ENCODE peak calls at places on chromosome 21, in eight cellular contexts. One of them, this sample, is unnamed. For H3K27me3, the result is how much of the 10 kb centered on the place peaks cover.

GRCh38 chr21:37724201-37724600 is 192.1 kb downstream of the KCNJ6 start:
- DNase-seq in brain microvascular endothelial cell: no peak
- DNase-seq in heart left ventricle: no peak
- DNase-seq in CD4-positive, alpha-beta memory T cell: no peak
- DNase-seq in H9: no peak
- DNase-seq in CD8-positive, alpha-beta memory T cell: no peak
- DNase-seq in AG04450: no peak
- DNase-seq in left ventricle myocardium inferior: no peak
- DNase-seq in this sample: no peak

GRCh38 chr21:45950740-45951515 is 30.6 kb upstream of the COL6A1 start:
- DNase-seq in AG04450: no peak
- DNase-seq in CD8-positive, alpha-beta memory T cell: no peak
- DNase-seq in H9: no peak
- DNase-seq in brain microvascular endothelial cell: peak
- DNase-seq in CD4-positive, alpha-beta memory T cell: no peak
- DNase-seq in left ventricle myocardium inferior: peak
- DNase-seq in heart left ventricle: peak
- DNase-seq in this sample: no peak

GRCh38 chr21:46114963-46115362 is 17.1 kb downstream of the COL6A2 start:
- DNase-seq in brain microvascular endothelial cell: no peak
- DNase-seq in AG04450: no peak
- DNase-seq in left ventricle myocardium inferior: peak
- DNase-seq in CD8-positive, alpha-beta memory T cell: no peak
- DNase-seq in CD4-positive, alpha-beta memory T cell: no peak
- DNase-seq in heart left ventricle: peak
- DNase-seq in H9: no peak
- DNase-seq in this sample: peak

GRCh38 chr21:33383056-33383888 is 19.9 kb upstream of the IFNGR2 start:
- DNase-seq in CD4-positive, alpha-beta memory T cell: peak
- DNase-seq in AG04450: no peak
- DNase-seq in heart left ventricle: peak
- DNase-seq in brain microvascular endothelial cell: peak
- DNase-seq in left ventricle myocardium inferior: peak
- DNase-seq in H9: peak
- DNase-seq in CD8-positive, alpha-beta memory T cell: peak
- DNase-seq in this sample: peak

GRCh38 chr21:34871026-34871908 is 177.8 kb downstream of the RUNX1 start:
- DNase-seq in CD8-positive, alpha-beta memory T cell: no peak
- DNase-seq in AG04450: no peak
- DNase-seq in heart left ventricle: no peak
- DNase-seq in H9: no peak
- DNase-seq in brain microvascular endothelial cell: no peak
- DNase-seq in left ventricle myocardium inferior: no peak
- DNase-seq in CD4-positive, alpha-beta memory T cell: no peak
- DNase-seq in this sample: no peak

GRCh38 chr21:17911628-17912027 is 92.5 kb upstream of the C21orf91 start:
- DNase-seq in H9: no peak
- DNase-seq in heart left ventricle: no peak
- DNase-seq in CD8-positive, alpha-beta memory T cell: no peak
- DNase-seq in CD4-positive, alpha-beta memory T cell: no peak
- DNase-seq in AG04450: no peak
- DNase-seq in brain microvascular endothelial cell: peak
- DNase-seq in left ventricle myocardium inferior: no peak
- DNase-seq in this sample: no peak

GRCh38 chr21:35342440-35342839 is 293.3 kb upstream of the RUNX1 start:
- DNase-seq in brain microvascular endothelial cell: no peak
- DNase-seq in H9: no peak
- DNase-seq in heart left ventricle: no peak
- DNase-seq in AG04450: no peak
- DNase-seq in CD4-positive, alpha-beta memory T cell: no peak
- DNase-seq in CD8-positive, alpha-beta memory T cell: no peak
- DNase-seq in left ventricle myocardium inferior: no peak
- DNase-seq in this sample: no peak

GRCh38 chr21:33199516-33200217 is 30.1 kb upstream of the IFNAR2 start:
- DNase-seq in AG04450: peak
- DNase-seq in CD4-positive, alpha-beta memory T cell: peak
- DNase-seq in heart left ventricle: peak
- DNase-seq in CD8-positive, alpha-beta memory T cell: peak
- DNase-seq in brain microvascular endothelial cell: peak
- DNase-seq in left ventricle myocardium inferior: peak
- DNase-seq in H9: peak
- DNase-seq in this sample: no peak

GRCh38 chr21:39345440-39345839 is 3.4 kb downstream of the HMGN1 start:
- DNase-seq in brain microvascular endothelial cell: no peak
- DNase-seq in left ventricle myocardium inferior: no peak
- DNase-seq in AG04450: no peak
- DNase-seq in CD8-positive, alpha-beta memory T cell: no peak
- DNase-seq in CD4-positive, alpha-beta memory T cell: no peak
- DNase-seq in heart left ventricle: no peak
- DNase-seq in H9: no peak
- DNase-seq in this sample: no peak

GRCh38 chr21:40176732-40177131 is 309.5 kb downstream of the PCP4 start:
- DNase-seq in CD8-positive, alpha-beta memory T cell: no peak
- DNase-seq in left ventricle myocardium inferior: no peak
- DNase-seq in brain microvascular endothelial cell: no peak
- DNase-seq in heart left ventricle: no peak
- DNase-seq in AG04450: no peak
- DNase-seq in H9: no peak
- DNase-seq in CD4-positive, alpha-beta memory T cell: no peak
- DNase-seq in this sample: no peak

GRCh38 chr21:45979651-45980050 is 1.9 kb upstream of the COL6A1 start:
- DNase-seq in H9: no peak
- DNase-seq in heart left ventricle: peak
- DNase-seq in AG04450: no peak
- DNase-seq in CD8-positive, alpha-beta memory T cell: no peak
- DNase-seq in brain microvascular endothelial cell: no peak
- DNase-seq in left ventricle myocardium inferior: peak
- DNase-seq in CD4-positive, alpha-beta memory T cell: no peak
- DNase-seq in this sample: peak

GRCh38 chr21:45747802-45748445 is 104.4 kb downstream of the PCBP3 start:
- DNase-seq in CD8-positive, alpha-beta memory T cell: no peak
- DNase-seq in H9: no peak
- DNase-seq in left ventricle myocardium inferior: no peak
- DNase-seq in CD4-positive, alpha-beta memory T cell: no peak
- DNase-seq in AG04450: no peak
- DNase-seq in brain microvascular endothelial cell: no peak
- DNase-seq in heart left ventricle: no peak
- DNase-seq in this sample: no peak

GRCh38 chr21:44718571-44718970 is 7.2 kb upstream of the TSPEAR start:
- DNase-seq in CD4-positive, alpha-beta memory T cell: no peak
- DNase-seq in H9: peak
- DNase-seq in brain microvascular endothelial cell: no peak
- DNase-seq in left ventricle myocardium inferior: no peak
- DNase-seq in AG04450: no peak
- DNase-seq in CD8-positive, alpha-beta memory T cell: no peak
- DNase-seq in heart left ventricle: no peak
- DNase-seq in this sample: no peak

GRCh38 chr21:44722701-44723100 is 11.3 kb upstream of the TSPEAR start:
- DNase-seq in left ventricle myocardium inferior: no peak
- DNase-seq in brain microvascular endothelial cell: no peak
- DNase-seq in heart left ventricle: no peak
- DNase-seq in H9: peak
- DNase-seq in CD4-positive, alpha-beta memory T cell: no peak
- DNase-seq in CD8-positive, alpha-beta memory T cell: no peak
- DNase-seq in AG04450: no peak
- DNase-seq in this sample: no peak

GRCh38 chr21:44724166-44724565 is 12.8 kb upstream of the TSPEAR start:
- DNase-seq in CD4-positive, alpha-beta memory T cell: no peak
- DNase-seq in H9: no peak
- DNase-seq in CD8-positive, alpha-beta memory T cell: no peak
- DNase-seq in brain microvascular endothelial cell: no peak
- DNase-seq in AG04450: no peak
- DNase-seq in left ventricle myocardium inferior: no peak
- DNase-seq in heart left ventricle: no peak
- DNase-seq in this sample: no peak

GRCh38 chr21:44723177-44724131 is 12.1 kb upstream of the TSPEAR start:
- DNase-seq in CD8-positive, alpha-beta memory T cell: no peak
- DNase-seq in brain microvascular endothelial cell: no peak
- DNase-seq in left ventricle myocardium inferior: no peak
- DNase-seq in AG04450: no peak
- DNase-seq in H9: peak
- DNase-seq in heart left ventricle: no peak
- DNase-seq in CD4-positive, alpha-beta memory T cell: peak
- DNase-seq in this sample: no peak

DNA sequence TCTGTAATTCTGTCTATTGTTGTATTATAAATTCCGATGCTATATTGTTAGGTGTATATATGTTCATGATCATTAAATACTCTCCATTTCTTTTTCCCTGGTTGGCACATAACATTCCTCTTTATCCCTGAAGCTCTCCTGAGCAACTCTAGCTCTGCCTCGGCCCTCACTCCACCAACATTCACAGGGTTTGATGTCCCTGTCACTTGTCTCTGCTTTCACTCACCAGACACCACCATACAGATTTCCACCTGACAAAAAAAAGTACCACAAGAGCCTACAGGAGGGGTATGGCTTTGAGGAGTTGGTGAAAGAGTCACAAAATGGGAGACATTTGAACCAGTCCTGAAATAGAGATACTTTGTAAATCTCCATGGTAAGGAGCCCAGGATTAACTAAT is 8.8 kb upstream of the TSPEAR start:
- DNase-seq in brain microvascular endothelial cell: no peak
- DNase-seq in CD8-positive, alpha-beta memory T cell: no peak
- DNase-seq in CD4-positive, alpha-beta memory T cell: no peak
- DNase-seq in heart left ventricle: no peak
- DNase-seq in H9: peak
- DNase-seq in left ventricle myocardium inferior: no peak
- DNase-seq in AG04450: no peak
- DNase-seq in this sample: no peak
- H3K27me3 ChIP-seq in brain microvascular endothelial cell: under half
- H3K27me3 ChIP-seq in CD8-positive, alpha-beta memory T cell: under half
- H3K27me3 ChIP-seq in CD4-positive, alpha-beta memory T cell: under half
- H3K27me3 ChIP-seq in heart left ventricle: half or more
- H3K27me3 ChIP-seq in H9: under half
- H3K27me3 ChIP-seq in left ventricle myocardium inferior: under half
- H3K27me3 ChIP-seq in AG04450: under half
- H3K27me3 ChIP-seq in this sample: under half

DNA sequence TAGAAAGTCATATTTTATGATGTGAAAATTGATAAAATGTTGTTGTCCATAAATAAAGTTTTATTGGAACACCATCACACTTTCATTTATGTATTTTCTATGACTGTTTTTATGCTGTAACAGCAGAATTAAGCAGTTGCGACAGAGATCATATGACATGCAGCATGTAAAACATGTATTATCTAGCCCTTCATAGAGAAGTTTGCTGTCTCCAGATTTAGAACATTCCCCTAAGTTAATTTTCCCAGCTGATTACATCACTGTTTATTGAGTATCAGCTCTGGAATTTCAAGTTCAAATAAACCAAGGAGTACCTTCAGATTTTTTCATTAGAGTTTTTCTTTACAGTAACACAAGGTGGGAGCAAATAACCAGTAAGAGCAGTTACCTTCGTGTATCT is 792.7 kb downstream of the USP25 start:
- DNase-seq in H9: no peak
- DNase-seq in AG04450: peak
- DNase-seq in brain microvascular endothelial cell: no peak
- DNase-seq in heart left ventricle: no peak
- DNase-seq in left ventricle myocardium inferior: no peak
- DNase-seq in CD8-positive, alpha-beta memory T cell: no peak
- DNase-seq in CD4-positive, alpha-beta memory T cell: no peak
- DNase-seq in this sample: no peak
- H3K27me3 ChIP-seq in H9: under half
- H3K27me3 ChIP-seq in AG04450: under half
- H3K27me3 ChIP-seq in brain microvascular endothelial cell: under half
- H3K27me3 ChIP-seq in heart left ventricle: under half
- H3K27me3 ChIP-seq in left ventricle myocardium inferior: under half
- H3K27me3 ChIP-seq in CD8-positive, alpha-beta memory T cell: under half
- H3K27me3 ChIP-seq in CD4-positive, alpha-beta memory T cell: under half
- H3K27me3 ChIP-seq in this sample: under half

GRCh38 chr21:36689324-36689723 is 9.6 kb upstream of the SIM2 start:
- DNase-seq in H9: no peak
- DNase-seq in CD4-positive, alpha-beta memory T cell: no peak
- DNase-seq in AG04450: no peak
- DNase-seq in heart left ventricle: no peak
- DNase-seq in brain microvascular endothelial cell: no peak
- DNase-seq in CD8-positive, alpha-beta memory T cell: no peak
- DNase-seq in left ventricle myocardium inferior: no peak
- DNase-seq in this sample: no peak

GRCh38 chr21:36681117-36681631 is 17.7 kb upstream of the SIM2 start:
- DNase-seq in left ventricle myocardium inferior: no peak
- DNase-seq in brain microvascular endothelial cell: no peak
- DNase-seq in H9: no peak
- DNase-seq in heart left ventricle: no peak
- DNase-seq in CD8-positive, alpha-beta memory T cell: no peak
- DNase-seq in CD4-positive, alpha-beta memory T cell: no peak
- DNase-seq in AG04450: no peak
- DNase-seq in this sample: no peak

GRCh38 chr21:36688324-36688723 is 10.6 kb upstream of the SIM2 start:
- DNase-seq in H9: no peak
- DNase-seq in left ventricle myocardium inferior: no peak
- DNase-seq in heart left ventricle: no peak
- DNase-seq in brain microvascular endothelial cell: no peak
- DNase-seq in CD4-positive, alpha-beta memory T cell: no peak
- DNase-seq in AG04450: no peak
- DNase-seq in CD8-positive, alpha-beta memory T cell: no peak
- DNase-seq in this sample: no peak

GRCh38 chr21:36686955-36687354 is 12.0 kb upstream of the SIM2 start:
- DNase-seq in left ventricle myocardium inferior: no peak
- DNase-seq in AG04450: no peak
- DNase-seq in CD8-positive, alpha-beta memory T cell: no peak
- DNase-seq in heart left ventricle: no peak
- DNase-seq in CD4-positive, alpha-beta memory T cell: no peak
- DNase-seq in H9: no peak
- DNase-seq in brain microvascular endothelial cell: no peak
- DNase-seq in this sample: no peak

DNA sequence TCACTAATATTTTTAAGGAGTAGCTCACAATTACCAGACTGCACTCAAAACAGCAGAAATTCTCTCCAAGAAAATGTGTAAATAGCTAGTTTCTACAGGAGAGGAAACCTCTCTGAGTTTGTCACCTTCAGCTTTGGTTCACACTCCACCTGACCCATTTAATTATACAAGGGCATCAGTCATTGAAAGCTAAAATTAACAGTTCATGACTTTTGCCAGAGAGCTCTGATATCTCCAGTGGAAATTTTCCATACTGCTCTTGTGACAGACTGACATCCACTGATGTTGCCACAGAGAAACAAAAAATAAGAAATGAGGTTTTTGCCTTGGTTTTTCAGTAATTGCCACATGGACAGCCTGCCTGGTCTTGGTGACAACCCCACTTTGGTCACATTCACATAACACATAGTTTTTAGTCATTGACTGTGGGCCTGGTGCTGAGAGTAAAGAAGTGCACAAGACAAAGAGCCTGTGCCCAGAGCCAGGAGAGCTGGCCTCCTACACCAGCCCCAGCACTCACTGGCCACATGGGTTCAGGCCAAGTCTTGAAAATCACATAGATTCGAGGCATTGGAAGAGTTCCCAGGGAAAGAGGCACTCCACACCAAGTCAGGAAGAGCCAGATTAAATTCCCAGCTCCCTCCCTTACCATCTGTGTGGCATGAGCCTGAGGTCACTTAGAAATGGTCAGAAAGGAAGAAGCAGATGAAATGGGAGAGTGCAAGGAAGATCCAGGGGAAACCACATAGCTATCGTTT is 13.8 kb upstream of the SIM2 start:
- DNase-seq in CD4-positive, alpha-beta memory T cell: no peak
- DNase-seq in AG04450: no peak
- DNase-seq in brain microvascular endothelial cell: no peak
- DNase-seq in CD8-positive, alpha-beta memory T cell: no peak
- DNase-seq in left ventricle myocardium inferior: no peak
- DNase-seq in H9: no peak
- DNase-seq in heart left ventricle: no peak
- DNase-seq in this sample: no peak
- H3K27me3 ChIP-seq in CD4-positive, alpha-beta memory T cell: under half
- H3K27me3 ChIP-seq in AG04450: half or more
- H3K27me3 ChIP-seq in brain microvascular endothelial cell: under half
- H3K27me3 ChIP-seq in CD8-positive, alpha-beta memory T cell: under half
- H3K27me3 ChIP-seq in left ventricle myocardium inferior: half or more
- H3K27me3 ChIP-seq in H9: under half
- H3K27me3 ChIP-seq in heart left ventricle: half or more
- H3K27me3 ChIP-seq in this sample: half or more

GRCh38 chr21:42784276-42784675 is 95.1 kb downstream of the WDR4 start:
- DNase-seq in H9: no peak
- DNase-seq in AG04450: no peak
- DNase-seq in left ventricle myocardium inferior: no peak
- DNase-seq in heart left ventricle: peak
- DNase-seq in CD4-positive, alpha-beta memory T cell: no peak
- DNase-seq in CD8-positive, alpha-beta memory T cell: no peak
- DNase-seq in brain microvascular endothelial cell: no peak
- DNase-seq in this sample: no peak
- H3K27me3 ChIP-seq in H9: under half
- H3K27me3 ChIP-seq in AG04450: under half
- H3K27me3 ChIP-seq in left ventricle myocardium inferior: half or more
- H3K27me3 ChIP-seq in heart left ventricle: under half
- H3K27me3 ChIP-seq in CD4-positive, alpha-beta memory T cell: under half
- H3K27me3 ChIP-seq in CD8-positive, alpha-beta memory T cell: under half
- H3K27me3 ChIP-seq in brain microvascular endothelial cell: under half
- H3K27me3 ChIP-seq in this sample: under half